ENCODE peak calls at places on chromosomes 6 and 20, in four cellular contexts. O, P, E and G are unnamed samples.

GRCh38 chr6:129186988-129187387 is 304.1 kb downstream of the LAMA2 start:
- DNase-seq in E (no peak), O (peak), P (no peak), G (no peak)

GRCh38 chr6:3072798-3073197 is 4.5 kb downstream of the RIPK1 start:
- DNase-seq in E (no peak), P (no peak), O (no peak), G (no peak)

GRCh38 chr6:104462811-104463599 is 396.7 kb downstream of the HACE1 start:
- DNase-seq in O (no peak), P (no peak), E (no peak), G (no peak)

GRCh38 chr6:170175644-170176620 is 114.9 kb downstream of the DLL1 start:
- DNase-seq in O (no peak), E (peak), P (no peak), G (peak)

GRCh38 chr6:23874985-23875384 is 251.0 kb upstream of the NRSN1 start:
- DNase-seq in E (no peak), P (no peak), O (no peak), G (no peak)

GRCh38 chr20:36337886-36338285 is 31.7 kb downstream of the DLGAP4 start:
- DNase-seq in O (no peak), P (no peak), E (no peak), G (no peak)

GRCh38 chr6:36461646-36462045 is 18.8 kb downstream of the KCTD20 start:
- DNase-seq in O (no peak), E (no peak), P (no peak), G (no peak)

GRCh38 chr20:23626040-23626620 is 11.6 kb downstream of the CST3 start:
- DNase-seq in P (no peak), E (no peak), O (peak), G (no peak)

GRCh38 chr6:44530209-44530909 is 142.9 kb downstream of the CDC5L start:
- DNase-seq in E (no peak), O (no peak), P (no peak), G (no peak)

GRCh38 chr6:154112181-154112809 is 73.3 kb downstream of the OPRM1 start:
- DNase-seq in P (no peak), O (peak), E (no peak), G (no peak)

GRCh38 chr20:45944151-45944964 is 9.9 kb downstream of the PCIF1 start:
- DNase-seq in P (no peak), O (peak), E (no peak), G (no peak)

GRCh38 chr20:61886721-61887658 is 178.7 kb downstream of the TAF4 start:
- DNase-seq in E (no peak), O (peak), P (no peak), G (no peak)

GRCh38 chr6:101918476-101918875 is 525.0 kb downstream of the GRIK2 start:
- DNase-seq in O (no peak), P (no peak), E (no peak), G (no peak)

DNA sequence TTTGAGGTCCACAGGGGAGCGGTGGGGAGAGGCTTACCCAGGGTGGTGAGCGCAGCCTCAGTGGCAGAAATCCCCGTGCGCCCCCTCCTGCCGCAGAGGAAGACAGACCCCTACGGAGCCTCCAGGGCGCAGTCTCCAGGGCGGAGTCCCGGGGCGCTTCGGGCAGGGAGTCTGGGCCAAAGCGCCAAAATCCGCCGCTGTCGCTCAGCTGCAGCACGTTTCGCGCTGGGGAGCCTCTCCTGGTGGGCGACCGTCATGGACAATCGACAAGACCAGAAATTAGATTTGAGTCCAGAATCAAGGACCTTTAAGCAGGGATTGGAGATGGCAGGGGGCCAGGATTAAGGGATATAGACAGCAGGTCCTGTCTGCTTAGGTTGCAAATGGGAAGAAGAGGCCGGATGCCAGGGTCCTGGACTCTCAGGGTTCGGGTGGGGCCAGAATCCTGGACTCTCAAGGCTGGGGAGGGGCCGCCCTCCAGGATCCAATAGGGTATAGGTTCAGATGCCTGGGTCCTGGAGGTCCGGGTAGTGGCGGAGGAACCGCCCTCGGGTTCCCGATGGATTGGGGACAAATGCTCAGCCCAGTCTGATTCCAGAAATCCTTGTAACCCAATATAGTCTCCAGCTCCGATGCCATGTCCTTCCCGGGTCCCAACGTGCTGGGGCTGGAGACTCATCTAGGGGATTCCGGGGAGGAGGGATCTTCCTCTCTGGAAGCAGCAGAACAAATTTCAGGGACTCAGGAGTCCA is 7.9 kb upstream of the HLA-E start:
- DNase-seq in O (no peak), P (no peak), E (no peak), G (no peak)
- TF ChIP-seq CTCF in O (no peak), P (no peak), E (no peak), G (no peak)

DNA sequence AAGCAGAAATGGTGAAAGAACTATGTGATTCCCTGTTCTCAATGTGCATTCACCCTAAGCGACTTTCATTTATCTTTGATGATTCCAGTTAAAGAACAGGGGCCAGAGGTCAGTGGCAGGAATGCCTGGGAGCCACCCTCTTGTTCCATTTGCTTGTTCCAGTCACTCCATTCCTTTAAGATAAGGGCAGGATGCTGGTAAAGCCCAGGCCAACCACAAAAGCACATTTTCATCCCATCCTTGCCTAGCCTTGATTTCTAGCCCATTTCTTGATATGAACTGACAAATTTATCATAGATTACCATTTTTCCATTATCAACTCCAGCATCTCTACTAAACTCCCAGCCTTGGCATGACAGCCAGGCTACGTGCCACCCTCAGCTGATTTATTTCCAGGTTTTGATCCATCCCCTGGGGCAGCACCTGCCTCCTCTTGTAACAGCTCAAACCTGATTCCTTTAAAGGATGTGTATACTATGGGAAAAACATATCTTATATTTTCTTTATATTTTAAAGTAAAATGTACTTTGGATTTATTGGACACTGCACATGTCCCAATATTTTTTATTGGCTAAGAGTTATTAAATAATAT is 19.2 kb downstream of the HMGN3 start:
- DNase-seq in E (no peak), P (no peak), O (no peak), G (no peak)
- TF ChIP-seq CTCF in E (no peak), P (no peak), O (no peak), G (no peak)

GRCh38 chr6:20559924-20560551 is 25.8 kb downstream of the CDKAL1 start:
- DNase-seq in O (no peak), E (no peak), P (no peak), G (no peak)

GRCh38 chr6:20564777-20565176 is 30.5 kb downstream of the CDKAL1 start:
- DNase-seq in O (no peak), P (no peak), E (no peak), G (no peak)

GRCh38 chr6:20565291-20565690 is 31.0 kb downstream of the CDKAL1 start:
- DNase-seq in E (no peak), O (no peak), P (no peak), G (no peak)

GRCh38 chr6:20563377-20563776 is 29.1 kb downstream of the CDKAL1 start:
- DNase-seq in O (no peak), E (no peak), P (no peak), G (no peak)

DNA sequence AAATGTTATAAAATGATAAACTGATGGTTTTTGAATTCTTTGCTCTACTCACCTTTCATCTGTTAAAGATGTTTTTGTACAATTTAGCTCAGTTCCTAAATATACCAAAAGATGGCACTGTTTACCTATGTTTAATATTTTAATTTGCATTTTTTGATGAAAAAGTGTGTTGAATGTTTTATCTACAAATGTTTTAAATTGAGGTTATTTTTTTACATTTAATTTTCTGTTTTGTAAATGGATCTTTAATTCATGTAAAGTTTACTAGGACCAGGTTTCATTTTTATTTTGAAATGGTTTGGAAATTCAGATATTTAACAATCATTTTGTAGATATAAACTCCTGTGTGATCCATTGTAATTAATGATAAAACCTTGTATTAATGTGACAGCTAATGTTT is 30.0 kb downstream of the CDKAL1 start:
- DNase-seq in E (no peak), P (no peak), O (peak), G (no peak)
- TF ChIP-seq CTCF in E (peak), P (peak), O (peak), G (peak)

GRCh38 chr6:126072172-126072571 is 85.8 kb downstream of the TRMT11 start:
- DNase-seq in O (no peak), E (no peak), P (no peak), G (no peak)
- TF ChIP-seq CTCF in O (no peak), E (no peak), P (no peak), G (no peak)

DNA sequence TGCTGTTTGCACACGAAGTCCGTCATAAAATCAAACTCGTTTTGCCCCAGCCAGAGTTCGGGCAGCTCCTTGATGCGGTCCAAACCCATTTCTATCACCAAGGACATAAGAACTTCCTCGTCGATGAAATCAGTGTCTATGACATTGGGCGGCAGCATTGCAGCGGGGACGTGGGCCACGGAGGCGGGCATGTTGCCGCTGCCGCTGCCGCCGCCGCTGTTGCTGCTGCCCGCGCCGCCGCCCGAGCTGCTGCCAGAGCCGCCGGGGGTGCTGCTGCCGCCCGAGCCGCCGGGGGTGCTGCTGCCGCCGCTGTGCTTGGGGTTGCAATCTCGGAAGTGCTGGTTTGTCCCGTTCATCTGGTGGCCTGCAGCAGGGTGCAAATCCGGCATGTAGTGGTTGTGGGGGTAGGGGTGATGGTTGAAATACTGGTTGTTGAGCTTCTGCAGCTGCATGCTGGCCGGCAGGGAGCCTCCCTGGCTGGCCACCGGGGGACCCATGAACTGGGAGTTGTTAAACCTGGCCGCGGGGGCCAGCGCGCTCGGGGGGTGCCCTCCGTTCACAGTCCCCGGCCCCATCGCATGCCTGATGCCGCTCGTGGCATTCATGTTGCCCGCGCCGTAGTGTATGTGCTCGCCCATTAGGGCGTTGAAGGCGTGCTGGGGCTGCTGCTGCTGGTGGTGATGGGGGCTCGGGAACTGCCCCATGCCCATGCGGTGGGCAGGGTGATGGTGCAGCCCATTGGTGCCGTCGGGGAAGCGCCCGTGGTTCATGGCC is 1.1 kb downstream of the CITED2 start:
- DNase-seq in O (peak), P (peak), E (peak), G (peak)
- TF ChIP-seq CTCF in O (peak), P (peak), E (peak), G (peak)

GRCh38 chr6:135251964-135252429 is 70.9 kb downstream of the MYB start:
- DNase-seq in E (no peak), O (peak), P (no peak), G (no peak)
- TF ChIP-seq CTCF in E (no peak), O (no peak), P (no peak), G (no peak)

DNA sequence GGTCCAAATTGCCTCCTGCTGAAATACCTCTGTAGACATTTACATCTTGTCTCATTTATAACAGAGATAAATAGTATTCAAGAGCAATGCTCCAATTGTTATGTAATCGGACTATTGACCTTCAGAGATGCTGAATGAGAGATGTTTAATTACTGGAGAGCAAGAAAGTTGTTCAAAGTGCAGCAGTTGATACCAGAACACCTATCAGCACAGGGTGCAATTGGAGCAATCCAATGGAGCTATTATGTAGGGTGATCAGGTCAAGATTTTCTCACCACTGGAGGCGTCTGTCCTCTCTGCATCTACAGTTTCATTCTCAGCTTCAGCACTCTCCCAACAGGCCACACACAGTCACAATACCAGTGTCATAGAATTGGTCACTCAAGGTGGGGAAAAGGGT is 19.5 kb upstream of the TMX4 start:
- DNase-seq in P (no peak), E (no peak), O (no peak), G (no peak)
- TF ChIP-seq CTCF in P (no peak), E (no peak), O (no peak), G (peak)

DNA sequence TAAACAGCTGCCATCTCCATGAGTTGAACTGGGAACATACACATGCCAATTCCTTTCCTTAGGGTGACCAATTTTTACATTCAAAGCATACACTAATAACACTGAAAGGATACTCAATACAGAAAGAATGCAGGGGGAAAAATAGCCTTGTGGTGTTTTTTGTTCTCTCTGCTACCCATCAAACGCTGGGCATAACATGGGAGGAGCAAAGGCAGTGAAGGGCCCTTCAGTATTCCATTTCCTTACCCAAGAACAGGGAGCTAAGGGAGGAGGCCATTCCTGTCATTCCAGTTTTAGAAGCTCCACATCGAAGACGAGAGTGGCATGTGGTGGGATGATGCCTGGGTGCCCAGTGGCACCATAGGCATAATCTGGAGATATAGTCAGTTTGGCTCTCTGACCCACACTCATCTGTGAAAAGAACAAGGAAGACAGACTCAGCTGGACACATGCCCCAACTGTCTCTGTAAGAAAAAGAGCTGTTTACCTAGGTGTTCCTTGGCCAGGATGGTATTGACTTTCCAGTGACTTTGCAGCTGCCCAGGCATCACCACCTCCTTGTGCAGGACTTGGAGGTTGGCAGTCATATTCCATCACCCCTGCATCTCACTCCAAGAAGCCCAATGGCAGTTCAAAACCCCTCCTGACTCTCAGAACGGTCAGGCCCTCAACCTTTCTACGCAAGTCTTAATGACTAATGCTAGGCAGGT is 20.9 kb downstream of the FKBP1A start:
- DNase-seq in E (no peak), O (no peak), P (no peak), G (no peak)
- TF ChIP-seq CTCF in E (no peak), O (no peak), P (no peak), G (no peak)